ENCODE peak calls at places on chromosome 10, in ten cellular contexts. Q, D, L, H, W, M, G, V, N and I are unnamed samples. For H3K9me3, the result is how much of the 10 kb centered on the place peaks cover.

GRCh38 chr10:117163061-117163953 is 25.2 kb upstream of the VAX1 start:
- DNase-seq in D (no peak), L (no peak), H (no peak), V (no peak), G (no peak), Q (no peak), W (no peak), M (peak), N (no peak), I (no peak)

GRCh38 chr10:125025341-125025740 is 83.4 kb downstream of the ZRANB1 start:
- DNase-seq in L (no peak), G (no peak), Q (no peak), D (no peak), N (peak), W (no peak), M (no peak), V (no peak), H (peak), I (no peak)

GRCh38 chr10:15585303-15585715 is 134.4 kb downstream of the ITGA8 start:
- DNase-seq in N (peak), H (peak), W (peak), M (peak), D (peak), G (no peak), Q (peak), L (peak), V (peak), I (no peak)

GRCh38 chr10:27584302-27584701 is 80.2 kb downstream of the RAB18 start:
- DNase-seq in H (no peak), D (no peak), G (no peak), M (no peak), Q (no peak), V (no peak), L (no peak), N (no peak), W (no peak), I (no peak)

GRCh38 chr10:51231754-51232153 is 157.5 kb downstream of the PRKG1 start:
- DNase-seq in H (no peak), N (no peak), M (peak), Q (no peak), D (no peak), G (no peak), L (no peak), W (no peak), V (no peak), I (no peak)

GRCh38 chr10:22086730-22087364 is 83.3 kb upstream of the DNAJC1 start:
- DNase-seq in H (peak), L (peak), N (peak), G (peak), M (peak), W (no peak), V (no peak), Q (peak), D (peak), I (no peak)

GRCh38 chr10:14153570-14154055 is 177.1 kb downstream of the FRMD4A start:
- DNase-seq in V (no peak), D (no peak), Q (no peak), L (no peak), W (no peak), H (peak), G (no peak), N (no peak), M (peak), I (no peak)

GRCh38 chr10:31778627-31779026 is 150.0 kb downstream of the ARHGAP12 start:
- DNase-seq in D (no peak), L (no peak), M (no peak), Q (no peak), H (peak), V (no peak), N (no peak), W (no peak), G (no peak), I (no peak)

GRCh38 chr10:52755297-52756062 is 17.1 kb downstream of the MBL2 start:
- DNase-seq in W (no peak), Q (no peak), M (peak), N (no peak), H (peak), D (peak), G (no peak), V (no peak), L (no peak), I (no peak)

GRCh38 chr10:119336599-119336998 is 129.2 kb downstream of the GRK5 start:
- DNase-seq in Q (no peak), N (no peak), L (no peak), V (no peak), W (peak), D (no peak), H (no peak), M (peak), G (no peak), I (no peak)

GRCh38 chr10:24444337-24444736 is 235.4 kb downstream of the KIAA1217 start:
- DNase-seq in Q (no peak), V (no peak), D (no peak), G (no peak), N (no peak), W (no peak), L (no peak), M (no peak), H (peak), I (no peak)

GRCh38 chr10:100817268-100817839 is 72.0 kb downstream of the PAX2 start:
- DNase-seq in N (no peak), Q (no peak), H (no peak), D (no peak), M (no peak), L (no peak), W (no peak), G (peak), V (no peak), I (no peak)

GRCh38 chr10:61627266-61627665 is 35.5 kb upstream of the CABCOCO1 start:
- DNase-seq in V (no peak), D (no peak), H (peak), M (no peak), Q (no peak), W (no peak), G (no peak), L (no peak), N (no peak), I (no peak)

GRCh38 chr10:30438016-30438850 is 4.2 kb downstream of the MAP3K8 start:
- DNase-seq in M (no peak), W (no peak), D (no peak), V (no peak), G (no peak), N (no peak), Q (no peak), L (no peak), H (peak), I (no peak)

GRCh38 chr10:580796-581195 is 108.7 kb downstream of the DIP2C start:
- DNase-seq in H (peak), V (no peak), G (no peak), Q (no peak), D (no peak), N (no peak), M (peak), L (peak), W (no peak), I (no peak)

GRCh38 chr10:5234106-5234877 is 37.7 kb downstream of the AKR1C4 start:
- DNase-seq in W (no peak), V (no peak), G (no peak), Q (no peak), M (peak), N (no peak), L (no peak), D (peak), H (peak), I (no peak)

GRCh38 chr10:31758495-31758894 is 170.1 kb downstream of the ARHGAP12 start:
- DNase-seq in W (no peak), V (no peak), G (no peak), H (no peak), Q (no peak), N (no peak), M (peak), L (no peak), D (no peak), I (no peak)

GRCh38 chr10:129580897-129581296 is 113.9 kb downstream of the MGMT start:
- DNase-seq in D (no peak), G (no peak), W (no peak), Q (no peak), V (no peak), H (no peak), M (no peak), L (no peak), N (no peak), I (no peak)

GRCh38 chr10:58755688-58756087 is 243.0 kb downstream of the BICC1 start:
- DNase-seq in L (no peak), Q (peak), M (peak), N (no peak), H (peak), D (peak), G (peak), W (no peak), V (no peak), I (no peak)

DNA sequence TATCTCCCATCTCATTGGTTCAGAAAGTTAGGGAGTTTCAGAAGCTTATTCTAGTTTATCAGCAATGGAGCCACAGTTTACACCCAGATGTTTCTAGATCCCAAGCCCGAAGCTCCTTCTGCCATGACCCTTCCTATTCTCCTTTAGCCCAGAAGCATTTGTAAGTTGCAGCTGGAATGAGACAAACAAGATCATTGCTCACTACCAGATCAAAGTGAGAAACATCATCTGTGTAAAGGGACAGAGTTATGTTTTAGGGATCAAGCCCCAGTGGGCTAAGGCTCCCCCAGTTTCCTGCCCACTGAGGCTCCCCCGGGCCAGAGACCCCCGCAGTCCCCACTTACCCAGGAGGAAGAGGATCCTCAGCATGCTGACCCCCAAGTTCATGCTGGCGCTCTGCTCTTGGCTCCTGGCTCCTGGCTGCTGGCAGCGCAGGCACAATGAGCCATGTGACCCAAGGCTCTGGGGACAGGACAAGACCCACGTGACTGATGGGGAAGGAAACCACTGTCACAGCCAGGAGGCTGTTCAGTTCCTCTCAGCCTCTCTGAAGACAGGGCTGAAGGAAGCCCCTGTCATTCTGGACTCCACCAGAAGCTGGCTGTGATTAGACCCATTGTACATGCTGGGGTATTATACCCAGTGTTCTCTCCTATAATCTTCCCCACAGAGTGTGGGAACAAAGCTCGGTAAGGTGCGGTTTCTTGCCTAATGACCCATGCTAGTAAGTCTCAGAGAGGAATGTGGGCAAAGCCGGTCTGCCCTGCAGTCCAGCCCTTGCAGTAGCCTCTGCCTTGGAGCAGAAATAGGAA is at the start of gene TMEM273:
- DNase-seq in H (no peak), N (no peak), W (peak), L (no peak), M (peak), G (peak), D (peak), V (no peak), Q (peak), I (peak)
- TF ChIP-seq POLR2A in H (no peak), N (no peak), W (no peak), L (no peak), M (no peak), G (peak), D (peak), V (no peak), Q (peak), I (peak)

DNA sequence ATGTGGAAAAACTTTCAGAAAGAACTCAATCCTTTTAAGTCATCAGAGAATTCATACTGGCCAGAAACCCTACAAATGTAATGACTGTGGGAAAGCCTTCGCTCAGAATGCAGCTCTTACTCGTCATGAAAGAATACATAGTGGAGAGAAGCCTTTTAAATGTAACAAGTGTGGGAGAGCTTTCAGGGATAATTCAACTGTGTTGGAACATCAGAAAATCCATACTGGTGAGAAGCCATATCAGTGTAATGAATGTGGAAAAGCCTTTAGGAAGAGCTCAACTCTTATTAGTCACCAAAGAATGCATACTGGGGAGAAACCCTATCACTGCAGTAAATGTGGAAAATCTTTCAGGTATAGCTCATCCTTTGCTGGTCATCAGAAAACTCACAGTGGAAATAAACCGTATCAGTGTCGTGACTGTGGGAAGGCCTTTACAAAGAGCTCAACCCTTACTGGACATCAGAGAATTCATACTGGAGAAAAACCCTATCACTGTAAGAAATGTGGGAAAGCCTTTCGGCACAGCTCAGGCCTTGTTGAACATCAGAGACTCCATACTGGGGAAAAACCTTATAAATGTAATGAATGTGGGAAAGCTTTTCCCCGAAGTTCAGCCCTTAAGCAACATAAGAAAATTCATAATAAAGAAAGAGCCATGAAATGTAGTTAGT is 10.6 kb downstream of the ZNF485 start:
- DNase-seq in Q (no peak), M (no peak), H (no peak), G (no peak), V (no peak), L (no peak), N (no peak), W (no peak), D (no peak), I (no peak)
- H3K9me3 ChIP-seq in Q (under half), M (under half), H (under half), G (under half), V (half or more), L (under half), N (under half), W (under half), D (under half), I (under half)

DNA sequence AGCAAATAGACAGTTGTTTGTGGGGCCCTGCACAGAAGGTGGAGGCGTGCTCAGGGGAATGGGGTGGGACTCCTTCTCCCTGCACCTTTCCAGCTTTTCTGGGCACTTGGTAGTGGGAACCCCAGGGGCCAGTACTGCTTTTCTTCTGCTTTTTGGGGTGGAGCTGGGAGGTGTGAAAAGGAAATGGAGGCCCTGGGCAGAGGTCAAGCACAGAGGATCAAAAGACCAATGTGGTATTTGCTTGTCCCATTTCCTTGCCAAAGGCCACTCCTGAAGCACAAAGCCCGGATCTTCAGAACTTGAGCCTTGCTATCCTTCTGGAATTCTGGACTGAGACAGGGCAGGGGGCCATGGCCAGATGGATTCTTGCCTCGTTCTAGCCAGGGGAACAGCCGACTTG is 26.4 kb downstream of the ADRA2A start:
- DNase-seq in D (peak), M (no peak), N (no peak), W (no peak), L (no peak), H (no peak), Q (no peak), V (no peak), G (peak), I (no peak)
- H3K27ac ChIP-seq in D (peak), M (no peak), N (no peak), W (no peak), L (no peak), H (no peak), Q (no peak), V (no peak), G (no peak), I (no peak)

GRCh38 chr10:79245539-79246208 is 101.6 kb upstream of the PPIF start:
- DNase-seq in V (no peak), D (no peak), N (no peak), L (no peak), M (peak), H (no peak), Q (no peak), W (no peak), G (no peak), I (no peak)

GRCh38 chr10:79246606-79247275 is 100.5 kb upstream of the PPIF start:
- DNase-seq in Q (peak), L (no peak), M (peak), G (peak), H (no peak), V (no peak), D (no peak), N (peak), W (no peak), I (no peak)

GRCh38 chr10:79247373-79248137 is 99.7 kb upstream of the PPIF start:
- DNase-seq in N (no peak), H (no peak), V (no peak), L (no peak), W (no peak), D (no peak), Q (no peak), M (no peak), G (no peak), I (no peak)

GRCh38 chr10:79244841-79245504 is 102.3 kb upstream of the PPIF start:
- DNase-seq in H (no peak), D (peak), W (peak), L (no peak), N (no peak), M (no peak), Q (no peak), G (no peak), V (no peak), I (no peak)

GRCh38 chr10:79246209-79246581 is 101.1 kb upstream of the PPIF start:
- DNase-seq in Q (peak), M (peak), N (peak), H (no peak), D (no peak), G (peak), L (no peak), W (no peak), V (no peak), I (no peak)
- TF ChIP-seq POLR2A in Q (no peak), M (no peak), N (no peak), H (no peak), D (no peak), G (no peak), L (no peak), W (no peak), V (no peak), I (no peak)

DNA sequence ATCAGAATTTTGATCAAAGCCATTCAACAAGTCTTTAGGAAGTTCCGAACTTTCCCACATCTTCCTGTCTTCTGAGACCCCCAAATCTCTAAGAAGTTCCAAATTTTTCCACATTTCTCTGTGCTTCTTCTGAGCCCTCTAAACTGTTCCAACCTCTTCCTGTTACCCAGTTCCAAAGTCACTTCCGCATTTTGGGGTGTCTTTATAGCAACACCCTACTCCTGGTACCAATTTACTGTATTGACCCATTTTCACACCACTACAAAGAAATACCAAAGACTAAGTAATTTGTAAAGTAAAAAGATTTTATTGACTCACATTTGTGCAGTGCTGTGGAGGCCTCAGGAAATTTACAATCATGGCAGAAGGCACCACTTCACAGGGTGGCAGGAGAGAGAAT is 385.8 kb upstream of the GHITM start:
- DNase-seq in M (no peak), W (no peak), V (no peak), H (no peak), L (no peak), Q (no peak), N (no peak), G (no peak), D (no peak), I (no peak)
- H3K9me3 ChIP-seq in M (under half), W (under half), V (under half), H (under half), L (under half), Q (under half), N (under half), G (under half), D (under half), I (under half)

DNA sequence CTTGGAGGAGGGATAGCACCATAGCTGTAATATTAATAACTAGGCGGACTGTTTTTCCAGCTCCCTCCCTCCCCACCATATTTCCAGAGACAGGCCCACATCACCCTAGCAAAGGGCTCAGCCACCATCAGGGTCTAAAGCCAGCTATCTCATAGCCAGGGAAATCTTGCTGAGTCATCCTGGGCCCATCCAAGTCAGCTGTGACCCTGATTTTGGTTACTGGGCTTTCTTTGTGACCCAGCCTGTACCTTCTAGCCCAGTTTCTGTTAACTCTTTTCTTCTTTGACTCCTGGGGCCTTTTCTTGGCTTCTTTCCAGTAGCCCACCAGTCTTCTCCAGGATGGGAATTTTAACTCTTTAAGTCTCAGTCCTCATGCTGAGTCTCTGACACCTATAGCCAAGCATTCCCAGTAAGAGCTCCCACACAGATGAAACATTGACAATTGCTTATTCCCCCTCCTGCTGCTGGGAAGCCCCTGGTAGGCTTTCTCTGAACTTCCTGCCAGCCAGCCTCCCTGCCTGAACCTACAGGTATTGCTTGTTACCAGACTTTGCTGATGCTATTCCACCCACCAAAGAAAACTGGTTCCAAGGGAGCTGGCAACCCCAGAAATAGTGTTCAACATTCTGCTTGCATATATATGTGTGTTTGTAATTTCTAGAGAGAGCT is 34.8 kb upstream of the ADO start:
- DNase-seq in H (peak), Q (no peak), N (no peak), W (no peak), L (no peak), G (no peak), D (no peak), M (peak), V (no peak), I (no peak)
- H3K27ac ChIP-seq in H (no peak), Q (no peak), N (no peak), W (no peak), L (no peak), G (no peak), D (no peak), M (no peak), V (no peak), I (no peak)